ENCODE peak calls at places on chromosomes 16 and 17, in four cellular contexts. One of them, this sample, is unnamed.

GRCh38 chr16:74607967-74608356 is 1.0 kb upstream of the GLG1 start:
- DNase-seq in transverse colon: no peak
- DNase-seq in prostate gland: no peak
- DNase-seq in body of pancreas: no peak
- DNase-seq in this sample: no peak

GRCh38 chr16:55294129-55294528 is 29.9 kb upstream of the IRX6 start:
- DNase-seq in body of pancreas: no peak
- DNase-seq in prostate gland: no peak
- DNase-seq in transverse colon: no peak
- DNase-seq in this sample: no peak

GRCh38 chr16:72921106-72921505 is 126.8 kb downstream of the ZFHX3 start:
- DNase-seq in body of pancreas: no peak
- DNase-seq in transverse colon: no peak
- DNase-seq in prostate gland: no peak
- DNase-seq in this sample: no peak

GRCh38 chr16:21169249-21169981 is 10.9 kb downstream of the LDAF1 start:
- DNase-seq in prostate gland: no peak
- DNase-seq in transverse colon: no peak
- DNase-seq in body of pancreas: no peak
- DNase-seq in this sample: no peak

GRCh38 chr16:57128787-57129389 is 36.5 kb downstream of the CPNE2 start:
- DNase-seq in transverse colon: no peak
- DNase-seq in prostate gland: no peak
- DNase-seq in body of pancreas: no peak
- DNase-seq in this sample: no peak

GRCh38 chr17:62064029-62064790 is 868 bp downstream of the MED13 start:
- DNase-seq in transverse colon: no peak
- DNase-seq in prostate gland: peak; percentile 21
- DNase-seq in body of pancreas: peak; percentile 37
- DNase-seq in this sample: no peak

GRCh38 chr16:2782583-2783351 is 4.6 kb downstream of the PRSS33 start:
- DNase-seq in prostate gland: no peak
- DNase-seq in transverse colon: peak; percentile 4
- DNase-seq in body of pancreas: no peak
- DNase-seq in this sample: no peak

GRCh38 chr16:57284206-57284951 is at the start of gene PLLP:
- DNase-seq in body of pancreas: peak; percentile 62
- DNase-seq in transverse colon: peak; percentile 59
- DNase-seq in prostate gland: no peak
- DNase-seq in this sample: no peak

GRCh38 chr17:15334266-15334665 is 7.1 kb downstream of the TEKT3 start:
- DNase-seq in prostate gland: no peak
- DNase-seq in body of pancreas: no peak
- DNase-seq in transverse colon: no peak
- DNase-seq in this sample: no peak

GRCh38 chr16:51707666-51708065 is 556.6 kb upstream of the SALL1 start:
- DNase-seq in body of pancreas: no peak
- DNase-seq in prostate gland: no peak
- DNase-seq in transverse colon: no peak
- DNase-seq in this sample: no peak

GRCh38 chr17:910503-911194 is 68.9 kb downstream of the NXN start:
- DNase-seq in prostate gland: no peak
- DNase-seq in body of pancreas: no peak
- DNase-seq in transverse colon: no peak
- DNase-seq in this sample: no peak

GRCh38 chr16:66705790-66706505 is 9.4 kb upstream of the CMTM4 start:
- DNase-seq in transverse colon: peak; percentile 80
- DNase-seq in body of pancreas: peak; percentile 38
- DNase-seq in prostate gland: peak; percentile 57
- DNase-seq in this sample: peak; percentile 66

GRCh38 chr16:28200661-28201060 is 11.1 kb downstream of the XPO6 start:
- DNase-seq in prostate gland: no peak
- DNase-seq in transverse colon: no peak
- DNase-seq in body of pancreas: no peak
- DNase-seq in this sample: no peak

GRCh38 chr16:4653981-4654380 is 29.4 kb downstream of the MGRN1 start:
- DNase-seq in body of pancreas: peak; percentile 93
- DNase-seq in prostate gland: no peak
- DNase-seq in transverse colon: peak; percentile 77
- DNase-seq in this sample: no peak

GRCh38 chr17:44115585-44116415 is 7.6 kb downstream of the HDAC5 start:
- DNase-seq in prostate gland: no peak
- DNase-seq in transverse colon: no peak
- DNase-seq in body of pancreas: no peak
- DNase-seq in this sample: no peak

GRCh38 chr17:13002761-13003453 is 14.9 kb downstream of the ELAC2 start:
- DNase-seq in prostate gland: peak; percentile 68
- DNase-seq in body of pancreas: peak; percentile 72
- DNase-seq in transverse colon: peak; percentile 80
- DNase-seq in this sample: peak; percentile 76

GRCh38 chr16:81928975-81929374 is 82.3 kb downstream of the SDR42E1 start:
- DNase-seq in body of pancreas: no peak
- DNase-seq in transverse colon: no peak
- DNase-seq in prostate gland: peak; percentile 79
- DNase-seq in this sample: no peak
- H3K36me3 ChIP-seq in body of pancreas: no peaks in the 10 kb centered on the region
- H3K36me3 ChIP-seq in transverse colon: no peaks in the 10 kb centered on the region
- H3K36me3 ChIP-seq in prostate gland: no peaks in the 10 kb centered on the region
- H3K36me3 ChIP-seq in this sample: peaks cover 4% of the 10 kb centered on the region

DNA sequence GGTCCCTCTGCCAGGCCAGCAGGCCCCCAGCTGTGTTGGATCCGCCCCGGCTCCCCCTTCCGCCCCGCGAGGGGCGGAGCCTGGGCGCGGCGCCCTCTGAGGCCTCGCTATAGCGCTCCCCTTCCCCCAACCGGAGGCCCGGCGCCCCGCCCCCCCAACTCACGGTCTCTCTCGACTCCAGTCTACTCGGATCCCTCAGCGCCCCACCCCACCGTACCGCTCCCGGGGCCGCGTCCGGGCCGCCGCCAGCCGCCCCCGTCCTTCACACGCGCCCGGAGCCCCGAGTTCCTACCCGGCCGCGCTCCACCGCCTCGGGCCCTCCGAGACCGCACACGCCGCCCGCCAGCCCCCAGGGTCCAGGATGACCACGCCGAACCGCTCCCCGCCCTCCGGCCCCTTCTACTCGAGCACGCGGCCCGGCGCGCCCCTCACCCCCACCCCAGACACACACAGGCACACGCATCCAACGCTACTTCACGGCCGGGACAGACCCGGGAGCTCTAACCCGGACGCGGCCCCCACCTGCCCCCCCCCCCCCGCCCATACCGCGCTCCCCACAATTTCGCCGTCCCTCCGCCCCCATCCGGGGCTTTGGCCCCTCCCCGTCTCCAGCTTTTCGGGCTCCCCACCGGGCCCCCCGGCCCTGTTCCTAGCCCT is 1.4 kb downstream of the PHF23 start:
- DNase-seq in body of pancreas: peak; percentile 82
- DNase-seq in prostate gland: peak; percentile 79
- DNase-seq in transverse colon: peak; percentile 91
- DNase-seq in this sample: peak; percentile 91
- TF ChIP-seq POLR2A in body of pancreas: no peak
- TF ChIP-seq POLR2A in prostate gland: peak; percentile 16
- TF ChIP-seq POLR2A in transverse colon: peak; percentile 47
- TF ChIP-seq POLR2A in this sample: no peak

GRCh38 chr16:75929056-75929455 is 202.8 kb upstream of the CPHXL start:
- DNase-seq in body of pancreas: no peak
- DNase-seq in transverse colon: no peak
- DNase-seq in prostate gland: no peak
- DNase-seq in this sample: no peak
- H3K27ac ChIP-seq in body of pancreas: no peak overlapping the region
- H3K27ac ChIP-seq in transverse colon: no peak overlapping the region
- H3K27ac ChIP-seq in prostate gland: no peak overlapping the region
- H3K27ac ChIP-seq in this sample: no peak overlapping the region

GRCh38 chr17:14311186-14311705 is 10.4 kb downstream of the HS3ST3B1 start:
- DNase-seq in transverse colon: no peak
- DNase-seq in body of pancreas: no peak
- DNase-seq in prostate gland: no peak
- DNase-seq in this sample: no peak
- H3K36me3 ChIP-seq in transverse colon: no peaks in the 10 kb centered on the region
- H3K36me3 ChIP-seq in body of pancreas: no peaks in the 10 kb centered on the region
- H3K36me3 ChIP-seq in prostate gland: no peaks in the 10 kb centered on the region
- H3K36me3 ChIP-seq in this sample: no peaks in the 10 kb centered on the region

DNA sequence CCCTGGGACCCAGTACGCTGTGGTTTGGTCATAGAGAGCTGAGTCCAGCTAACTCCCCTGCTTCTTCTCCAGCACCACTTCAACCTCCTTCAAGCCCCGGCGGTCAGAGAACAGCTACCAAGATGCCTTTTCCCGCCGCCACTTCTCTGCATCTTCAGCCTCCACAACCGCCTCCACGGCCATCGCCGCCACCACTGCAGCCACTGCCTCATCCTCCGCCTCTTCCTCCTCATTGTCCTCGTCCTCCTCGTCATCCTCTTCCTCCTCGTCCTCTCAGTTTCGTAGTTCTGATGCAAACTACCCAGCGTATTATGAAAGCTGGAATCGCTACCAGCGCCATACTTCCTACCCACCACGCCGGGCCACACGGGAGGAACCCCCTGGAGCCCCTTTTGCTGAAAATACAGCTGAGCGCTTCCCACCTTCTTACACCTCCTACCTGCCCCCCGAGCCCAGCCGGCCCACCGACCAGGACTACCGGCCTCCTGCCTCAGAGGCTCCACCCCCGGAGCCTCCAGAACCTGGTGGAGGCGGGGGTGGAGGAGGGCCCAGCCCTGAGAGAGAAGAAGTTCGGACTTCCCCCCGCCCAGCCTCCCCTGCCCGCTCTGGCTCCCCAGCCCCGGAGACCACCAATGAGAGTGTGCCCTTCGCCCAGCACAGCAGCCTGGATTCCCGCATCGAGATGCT is 7.1 kb downstream of the SETD1A start:
- DNase-seq in prostate gland: no peak
- DNase-seq in transverse colon: no peak
- DNase-seq in body of pancreas: no peak
- DNase-seq in this sample: no peak
- TF ChIP-seq POLR2A in prostate gland: no peak
- TF ChIP-seq POLR2A in transverse colon: no peak
- TF ChIP-seq POLR2A in body of pancreas: no peak
- TF ChIP-seq POLR2A in this sample: no peak

This sample was measured in Peyer's patch.